ENCODE peak calls at places on chromosomes 7 and 10, in six cellular contexts. Z, T, B, I, V and E are unnamed samples.

GRCh38 chr7:139035588-139036353 is at the start of gene ZC3HAV1L:
- DNase-seq in T (peak), V (peak), B (peak), I (peak), Z (no peak), E (no peak)

GRCh38 chr10:62373995-62374861 is at the start of gene ZNF365:
- DNase-seq in T (peak), V (peak), Z (no peak), I (peak), B (peak), E (no peak)

GRCh38 chr7:74633451-74633921 is 24.0 kb upstream of the GTF2I start:
- DNase-seq in B (no peak), V (no peak), I (no peak), Z (no peak), T (no peak), E (no peak)

GRCh38 chr7:29035044-29035740 is 77.1 kb upstream of the TRIL start:
- DNase-seq in Z (peak), I (no peak), V (no peak), B (peak), T (no peak), E (peak)

GRCh38 chr7:129952164-129952652 is 552 bp downstream of the UBE2H start:
- DNase-seq in Z (no peak), T (peak), I (peak), B (peak), V (peak), E (no peak)

GRCh38 chr7:140316165-140316661 is 82.1 kb downstream of the SLC37A3 start:
- DNase-seq in Z (no peak), I (no peak), B (peak), T (no peak), V (no peak), E (peak)

GRCh38 chr7:105030447-105030846 is 16.4 kb downstream of the KMT2E start:
- DNase-seq in B (no peak), V (no peak), I (no peak), Z (no peak), T (no peak), E (no peak)

GRCh38 chr7:134510646-134511045 is 16.7 kb upstream of the AKR1B10 start:
- DNase-seq in T (no peak), B (no peak), I (no peak), V (no peak), Z (no peak), E (no peak)